ENCODE peak calls at places on chromosomes 12 and 14, in four cellular contexts. Y is GM12878, A is SK-N-SH, D is IMR-90. B is an unnamed sample.

GRCh38 chr14:54291491-54292191 is 105.2 kb upstream of the CDKN3 start:
- DNase-seq in Y (no peak), A (no peak), D (no peak), B (no peak)

GRCh38 chr12:121581681-121582439 is 1.0 kb upstream of the KDM2B start:
- DNase-seq in Y (no peak), A (peak), D (peak), B (no peak)

GRCh38 chr12:57181561-57182155 is 34.2 kb upstream of the LRP1-AS start:
- DNase-seq in Y (no peak), A (no peak), D (no peak), B (no peak)

GRCh38 chr14:90193925-90194324 is 62.4 kb upstream of the PSMC1 start:
- DNase-seq in Y (no peak), A (peak), D (no peak), B (no peak)

GRCh38 chr14:50012644-50013043 is 103.7 kb downstream of the VCPKMT start:
- DNase-seq in Y (no peak), A (no peak), D (peak), B (no peak)

GRCh38 chr12:87820524-87821194 is 208.5 kb downstream of the C12orf50 start:
- DNase-seq in Y (no peak), A (no peak), D (peak), B (peak)

GRCh38 chr12:9827209-9827888 is at the start of gene KLRF1:
- DNase-seq in Y (no peak), A (no peak), D (no peak), B (no peak)

GRCh38 chr12:124006582-124007170 is 33.7 kb downstream of the ZNF664 start:
- DNase-seq in Y (no peak), A (no peak), D (no peak), B (no peak)

GRCh38 chr12:16526693-16527092 is 79.3 kb downstream of the LMO3 start:
- DNase-seq in Y (no peak), A (no peak), D (peak), B (peak)

GRCh38 chr14:103607039-103607668 is 21.9 kb upstream of the KLC1 start:
- DNase-seq in Y (peak), A (peak), D (peak), B (peak)

GRCh38 chr14:61553730-61554641 is 141.3 kb upstream of the HIF1A start:
- DNase-seq in Y (no peak), A (no peak), D (peak), B (peak)

GRCh38 chr14:68580676-68581075 is 212.2 kb downstream of the ZFP36L1 start:
- DNase-seq in Y (no peak), A (no peak), D (no peak), B (no peak)

GRCh38 chr14:53306926-53307325 is 153.8 kb upstream of the DDHD1 start:
- DNase-seq in Y (no peak), A (no peak), D (peak), B (no peak)

GRCh38 chr14:53151867-53152626 is 1.1 kb downstream of the DDHD1 start:
- DNase-seq in Y (no peak), A (peak), D (peak), B (peak)

GRCh38 chr12:52587563-52587962 is 13.7 kb downstream of the KRT72 start:
- DNase-seq in Y (no peak), A (no peak), D (no peak), B (no peak)

GRCh38 chr14:75200451-75200850 is 24.0 kb upstream of the TMED10 start:
- DNase-seq in Y (no peak), A (no peak), D (no peak), B (no peak)

GRCh38 chr14:32774214-32774613 is 164.5 kb upstream of the NPAS3 start:
- DNase-seq in Y (no peak), A (no peak), D (no peak), B (no peak)

GRCh38 chr14:67413806-67414769 is 2.1 kb upstream of the PLEK2 start:
- DNase-seq in Y (no peak), A (no peak), D (peak), B (peak)

GRCh38 chr12:12267801-12268200 is 957 bp upstream of the LRP6 start:
- DNase-seq in Y (no peak), A (peak), D (no peak), B (no peak)

GRCh38 chr12:108618079-108618952 is 15.4 kb downstream of the SELPLG start:
- DNase-seq in Y (no peak), A (peak), D (peak), B (peak)

GRCh38 chr12:57005980-57006808 is at the start of gene ZBTB39:
- DNase-seq in Y (no peak), A (peak), D (peak), B (peak)

GRCh38 chr12:11731455-11731854 is 82.0 kb downstream of the ETV6 start:
- DNase-seq in Y (no peak), A (no peak), D (peak), B (peak)

GRCh38 chr14:39593339-39593738 is 161.1 kb upstream of the FBXO33 start:
- DNase-seq in Y (no peak), A (no peak), D (no peak), B (no peak)

GRCh38 chr14:28001002-28001401 is 765.6 kb upstream of the FOXG1 start:
- DNase-seq in Y (no peak), A (no peak), D (no peak), B (no peak)

GRCh38 chr14:75831971-75832370 is 149.8 kb downstream of the TGFB3 start:
- DNase-seq in Y (no peak), A (no peak), D (peak), B (peak)

GRCh38 chr14:76954371-76954770 is 74.1 kb downstream of the IRF2BPL start:
- DNase-seq in Y (no peak), A (no peak), D (no peak), B (no peak)

GRCh38 chr12:116916714-116917114 is 6.0 kb downstream of the FBXW8 start:
- DNase-seq in Y (peak), A (no peak), D (peak), B (peak)

GRCh38 chr14:59630281-59630963 is 53.8 kb upstream of the CCDC175 start:
- DNase-seq in Y (no peak), A (peak), D (no peak), B (no peak)

GRCh38 chr12:67430708-67431335 is 161.7 kb downstream of the CAND1 start:
- DNase-seq in Y (no peak), A (no peak), D (no peak), B (no peak)

GRCh38 chr12:111450676-111451075 is 45.0 kb downstream of the SH2B3 start:
- DNase-seq in Y (no peak), A (no peak), D (no peak), B (no peak)
- TF ChIP-seq SMC3 in Y (no peak), A (no peak), D (no peak), B (no peak)

DNA sequence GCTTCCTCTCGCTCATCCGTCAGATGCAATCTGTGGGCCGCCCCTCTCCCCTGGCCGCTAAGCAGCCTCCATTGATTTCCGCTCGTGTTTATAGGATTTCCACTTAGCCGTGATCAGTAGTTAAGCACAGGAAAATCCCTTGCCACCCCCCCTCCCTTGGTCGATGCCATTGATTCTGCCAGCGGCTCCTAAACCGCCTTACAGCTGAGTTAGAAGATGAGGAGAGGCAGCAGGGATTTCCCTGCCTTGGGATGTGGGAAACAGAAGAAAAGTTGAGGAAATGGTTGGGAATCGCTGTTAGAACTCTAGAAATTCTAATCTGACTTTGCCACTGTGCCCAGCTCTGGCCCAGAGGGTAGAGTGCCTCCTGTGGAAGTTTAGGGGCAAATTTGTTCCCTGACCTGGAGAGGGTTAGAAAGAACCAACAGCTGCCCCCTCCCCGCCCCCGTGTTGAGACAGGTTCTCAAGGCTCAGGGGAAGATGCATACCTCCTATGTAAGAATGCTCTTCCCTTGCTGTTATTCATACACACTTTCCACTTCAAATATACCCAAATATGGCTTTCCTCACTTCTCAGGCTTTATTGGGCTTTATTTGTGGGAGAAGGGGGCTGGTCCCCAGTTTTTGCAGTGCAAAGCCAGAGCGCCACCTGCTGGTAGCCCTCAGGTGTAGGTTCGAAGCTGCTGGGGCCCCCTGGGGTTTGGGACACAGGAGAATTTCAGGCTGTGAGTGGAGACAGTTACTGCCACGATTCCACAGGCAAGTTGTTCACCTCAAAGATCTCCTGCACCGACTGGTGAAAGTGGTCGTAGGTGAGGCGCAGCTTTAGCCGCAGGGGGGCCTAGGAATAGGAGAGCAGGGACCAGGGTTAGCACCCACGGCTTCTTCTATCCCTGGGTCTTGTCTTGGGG is 3.2 kb downstream of the THTPA start:
- DNase-seq in Y (no peak), A (peak), D (peak), B (peak)
- TF ChIP-seq SMC3 in Y (peak), A (peak), D (peak), B (peak)

DNA sequence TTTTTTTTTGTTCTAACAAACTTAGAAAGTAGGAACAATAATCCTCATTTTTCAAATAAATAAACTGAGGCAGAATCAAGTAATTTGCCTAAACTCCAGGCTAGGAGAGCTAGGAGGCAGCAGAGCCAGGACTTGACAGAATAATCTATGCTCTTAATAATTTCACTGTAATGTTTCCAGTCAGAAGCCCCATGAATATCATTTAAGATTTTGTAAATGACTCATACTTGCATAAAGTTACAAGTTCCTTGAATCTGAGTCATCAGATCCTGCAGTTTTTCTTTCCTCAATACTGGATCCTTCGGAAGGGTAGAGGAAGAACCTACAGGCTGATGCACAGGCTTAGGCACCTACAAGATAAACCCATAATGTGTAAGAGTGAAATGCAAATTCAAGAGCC is 29.0 kb downstream of the CAPRIN2 start:
- DNase-seq in Y (no peak), A (no peak), D (peak), B (peak)
- TF ChIP-seq SMC3 in Y (no peak), A (no peak), D (no peak), B (no peak)

GRCh38 chr12:75503866-75504265 is 7.5 kb downstream of the KRR1 start:
- DNase-seq in Y (no peak), A (no peak), D (no peak), B (no peak)

GRCh38 chr12:75508159-75508558 is 3.2 kb downstream of the KRR1 start:
- DNase-seq in Y (no peak), A (no peak), D (no peak), B (no peak)

GRCh38 chr12:75503459-75503858 is 8.0 kb downstream of the KRR1 start:
- DNase-seq in Y (no peak), A (no peak), D (no peak), B (no peak)

GRCh38 chr12:75509621-75510020 is 1.8 kb downstream of the KRR1 start:
- DNase-seq in Y (no peak), A (no peak), D (no peak), B (no peak)

GRCh38 chr12:75505706-75506312 is 5.6 kb downstream of the KRR1 start:
- DNase-seq in Y (no peak), A (no peak), D (peak), B (no peak)
- TF ChIP-seq SMC3 in Y (peak), A (peak), D (peak), B (peak)

GRCh38 chr14:100187247-100187833 is 27.9 kb upstream of the DEGS2 start:
- DNase-seq in Y (no peak), A (no peak), D (no peak), B (no peak)
- TF ChIP-seq SMC3 in Y (no peak), A (no peak), D (no peak), B (no peak)

GRCh38 chr12:6374781-6375150 is 597 bp downstream of the SCNN1A start:
- DNase-seq in Y (no peak), A (no peak), D (no peak), B (no peak)

GRCh38 chr12:6374028-6374780 is 1.2 kb downstream of the SCNN1A start:
- DNase-seq in Y (no peak), A (no peak), D (no peak), B (no peak)

GRCh38 chr12:6376965-6377666 is 1.8 kb upstream of the SCNN1A start:
- DNase-seq in Y (no peak), A (no peak), D (no peak), B (no peak)

GRCh38 chr12:6376079-6376941 is 947 bp upstream of the SCNN1A start:
- DNase-seq in Y (no peak), A (peak), D (peak), B (peak)

GRCh38 chr12:6375269-6376078 is at the start of gene SCNN1A:
- DNase-seq in Y (no peak), A (no peak), D (no peak), B (no peak)
- TF ChIP-seq SMC3 in Y (no peak), A (no peak), D (no peak), B (no peak)

B was measured in A549.